ENCODE peak calls at places on chromosomes 7 and 10, in ten cellular contexts. I, G, L, C, W, T, P, R, F and E are unnamed samples.

GRCh38 chr7:128890306-128891109 is 20.0 kb downstream of the KCP start:
- DNase-seq in I (no peak), L (no peak), F (no peak), G (no peak), T (peak; percentile 91), W (no peak), P (no peak), R (no peak), C (no peak), E (no peak)

GRCh38 chr10:95133016-95133752 is 60.9 kb upstream of the ACSM6 start:
- DNase-seq in P (peak; percentile 17), F (peak; percentile 91), W (peak; percentile 82), T (peak; percentile 86), G (peak; percentile 7), C (peak; percentile 82), I (peak; percentile 58), R (peak; percentile 77), L (peak; percentile 82), E (peak; percentile 55)

GRCh38 chr10:17768957-17769356 is 17.0 kb downstream of the TMEM236 start:
- DNase-seq in L (peak; percentile 73), T (no peak), F (no peak), P (no peak), G (no peak), W (peak; percentile 73), I (peak; percentile 14), C (peak; percentile 18), R (peak; percentile 56), E (no peak)

GRCh38 chr10:76001461-76001860 is 570.0 kb downstream of the LRMDA start:
- DNase-seq in G (no peak), F (no peak), W (no peak), R (no peak), C (no peak), I (no peak), T (no peak), L (no peak), P (no peak), E (no peak)

GRCh38 chr7:83836028-83836427 is 187.1 kb upstream of the SEMA3E start:
- DNase-seq in G (no peak), T (no peak), W (no peak), C (no peak), R (no peak), P (no peak), F (no peak), I (no peak), L (no peak), E (no peak)

GRCh38 chr7:107659666-107660065 is 962 bp upstream of the SLC26A4 start:
- DNase-seq in C (peak; percentile 25), F (no peak), R (peak; percentile 78), L (peak; percentile 83), P (no peak), G (peak; percentile 19), T (peak; percentile 77), I (peak; percentile 74), W (peak; percentile 70), E (no peak)

GRCh38 chr10:36173364-36173763 is 531.3 kb upstream of the FZD8 start:
- DNase-seq in F (no peak), G (no peak), R (peak; percentile 69), C (peak; percentile 44), L (peak; percentile 9), W (peak; percentile 45), T (no peak), P (no peak), I (peak; percentile 23), E (no peak)

GRCh38 chr7:158015403-158016116 is 572.1 kb downstream of the PTPRN2 start:
- DNase-seq in F (no peak), T (peak; percentile 33), I (no peak), C (no peak), W (no peak), P (no peak), G (no peak), L (no peak), R (no peak), E (no peak)

GRCh38 chr7:117946201-117946633 is 73.0 kb upstream of the CTTNBP2 start:
- DNase-seq in I (peak; percentile 61), W (no peak), P (no peak), G (no peak), C (no peak), F (no peak), R (peak; percentile 1), L (peak; percentile 85), T (peak; percentile 84), E (no peak)

GRCh38 chr7:16636533-16637173 is 8.9 kb downstream of the ANKMY2 start:
- DNase-seq in R (peak; percentile 53), T (no peak), P (no peak), G (no peak), L (no peak), F (no peak), I (peak; percentile 50), W (no peak), C (no peak), E (no peak)

GRCh38 chr10:99551158-99551557 is 18.4 kb downstream of the NKX2-3 start:
- DNase-seq in T (peak; percentile 92), L (peak; percentile 78), P (no peak), F (peak; percentile 63), C (peak; percentile 59), I (no peak), G (no peak), W (peak; percentile 57), R (peak; percentile 87), E (no peak)

GRCh38 chr10:30818854-30819253 is 189.3 kb upstream of the LYZL2 start:
- DNase-seq in F (no peak), I (no peak), L (peak; percentile 31), T (no peak), W (peak; percentile 51), C (no peak), G (no peak), P (no peak), R (no peak), E (no peak)

GRCh38 chr10:49273082-49273465 is 25.9 kb upstream of the C10orf71 start:
- DNase-seq in R (peak; percentile 3), G (no peak), L (no peak), F (no peak), T (no peak), W (no peak), P (no peak), I (no peak), C (no peak), E (no peak)

GRCh38 chr10:15719899-15720634 is at the start of gene ITGA8:
- DNase-seq in G (no peak), L (no peak), P (no peak), I (peak; percentile 48), T (peak; percentile 83), R (peak; percentile 9), C (no peak), F (peak; percentile 79), W (peak; percentile 26), E (peak; percentile 60)

GRCh38 chr7:17530249-17530648 is 231.8 kb downstream of the AHR start:
- DNase-seq in L (no peak), P (no peak), F (peak; percentile 51), R (no peak), I (peak; percentile 95), T (no peak), W (peak; percentile 96), G (no peak), C (no peak), E (no peak)

GRCh38 chr7:92034116-92034515 is 93.5 kb downstream of the AKAP9 start:
- DNase-seq in F (no peak), P (no peak), L (no peak), T (no peak), R (no peak), C (no peak), G (no peak), I (no peak), W (peak; percentile 66), E (no peak)

GRCh38 chr10:13587367-13587766 is 602 bp downstream of the PRPF18 start:
- DNase-seq in L (peak; percentile 21), C (no peak), T (peak; percentile 70), F (peak; percentile 3), G (no peak), R (no peak), I (no peak), P (no peak), W (no peak), E (no peak)

GRCh38 chr7:141695803-141696289 is 6.1 kb downstream of the DENND11 start:
- DNase-seq in F (no peak), G (no peak), I (no peak), R (no peak), W (no peak), C (no peak), T (no peak), L (peak; percentile 45), P (no peak), E (no peak)

GRCh38 chr10:28249512-28249911 is 53.4 kb downstream of the MPP7 start:
- DNase-seq in L (no peak), W (no peak), G (no peak), C (no peak), T (no peak), F (peak; percentile 18), P (no peak), I (no peak), R (no peak), E (no peak)

GRCh38 chr7:30472771-30473392 is 5.7 kb downstream of the NOD1 start:
- DNase-seq in P (no peak), L (peak; percentile 58), T (no peak), R (peak; percentile 10), G (no peak), I (peak; percentile 54), F (peak; percentile 53), W (peak; percentile 95), C (no peak), E (no peak)